ENCODE peak calls at places on chromosome 16, in seven cellular contexts. N, F, C, Z, Y, O and M are unnamed samples.

GRCh38 chr16:27316038-27316680 is 2.4 kb downstream of the IL4R start:
- DNase-seq in C (no peak), N (no peak), Z (no peak), O (no peak), Y (no peak), F (no peak), M (no peak)

GRCh38 chr16:66604376-66605176 is at the start of gene CMTM3:
- DNase-seq in O (peak; percentile 53), C (peak; percentile 92), F (peak; percentile 87), Y (peak; percentile 64), Z (peak; percentile 73), N (peak; percentile 40), M (peak; percentile 50)

GRCh38 chr16:397736-398332 is 835 bp downstream of the NME4 start:
- DNase-seq in O (peak; percentile 84), C (peak; percentile 82), F (peak; percentile 86), N (peak; percentile 57), Y (peak; percentile 63), Z (peak; percentile 70), M (peak; percentile 92)

GRCh38 chr16:28019218-28019617 is 44.3 kb downstream of the GSG1L start:
- DNase-seq in Z (no peak), F (no peak), N (no peak), C (no peak), O (no peak), Y (no peak), M (no peak)

GRCh38 chr16:28603381-28604185 is 6.3 kb downstream of the SULT1A1 start:
- DNase-seq in N (no peak), Z (no peak), O (peak; percentile 8), F (no peak), Y (no peak), C (no peak), M (no peak)

GRCh38 chr16:67248401-67249177 is at the start of gene SLC9A5:
- DNase-seq in Y (no peak), C (peak; percentile 75), F (peak; percentile 74), O (peak; percentile 52), Z (peak; percentile 43), N (no peak), M (peak; percentile 21)

GRCh38 chr16:84720180-84720579 is 20.4 kb downstream of the USP10 start:
- DNase-seq in O (no peak), N (no peak), Z (no peak), F (no peak), C (peak; percentile 22), Y (no peak), M (no peak)

GRCh38 chr16:2584742-2585650 is 47.2 kb downstream of the PDPK1 start:
- DNase-seq in O (peak; percentile 29), Z (peak; percentile 36), N (no peak), C (no peak), Y (peak; percentile 61), F (peak; percentile 26), M (no peak)

GRCh38 chr16:70695351-70696070 is 9.7 kb upstream of the MTSS2 start:
- DNase-seq in Z (no peak), F (peak; percentile 86), C (no peak), Y (no peak), N (peak; percentile 30), O (no peak), M (no peak)

GRCh38 chr16:85004587-85005205 is 6.6 kb downstream of the ZDHHC7 start:
- DNase-seq in Z (peak; percentile 53), O (no peak), C (no peak), N (peak; percentile 71), F (peak; percentile 70), Y (no peak), M (no peak)

DNA sequence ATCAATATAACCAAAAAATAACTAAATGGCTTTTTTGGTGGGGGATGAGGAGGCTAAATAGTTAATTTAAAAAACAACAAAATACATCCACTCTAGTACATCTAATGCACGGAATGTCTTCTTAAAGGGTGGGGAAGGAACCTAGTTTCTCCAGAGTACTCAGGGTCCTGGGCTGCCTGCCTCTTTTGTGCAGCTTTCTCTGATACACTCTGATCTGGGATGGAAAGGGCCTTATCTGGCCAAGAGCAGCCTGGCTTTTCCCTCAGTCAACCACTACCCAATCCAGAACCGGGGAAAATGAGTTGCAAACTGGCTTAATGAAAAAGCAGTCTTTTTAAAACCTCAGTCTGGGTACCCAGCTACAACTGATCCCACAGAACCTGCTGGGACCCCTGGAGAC is 42.9 kb downstream of the DCUN1D3 start:
- DNase-seq in C (no peak), F (no peak), N (no peak), Z (no peak), Y (no peak), O (no peak), M (no peak)
- H3K27me3 ChIP-seq in C (no peaks in the 10 kb centered on the region), F (no peaks in the 10 kb centered on the region), N (no peaks in the 10 kb centered on the region), Z (no peaks in the 10 kb centered on the region), Y (no peaks in the 10 kb centered on the region), O (no peaks in the 10 kb centered on the region), M (no peaks in the 10 kb centered on the region)

DNA sequence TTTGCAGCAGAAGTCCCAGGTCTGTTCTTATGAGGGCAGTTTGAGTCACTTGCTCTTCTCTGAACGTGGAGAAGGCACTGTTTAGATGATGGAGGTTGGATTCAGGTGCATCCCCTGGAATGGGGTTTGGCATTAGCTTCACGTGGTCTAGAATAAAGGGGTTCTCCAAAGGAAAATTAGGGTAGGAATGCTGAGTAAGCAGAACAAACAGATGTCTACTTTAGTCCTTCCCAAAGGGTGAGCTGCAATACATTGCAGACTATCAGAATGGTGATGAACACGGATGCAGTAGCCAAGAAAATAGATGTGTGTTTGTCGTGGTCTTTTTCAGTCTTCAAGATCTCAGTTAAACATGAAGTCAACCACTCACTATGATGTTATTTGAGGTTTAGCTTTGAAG is 3.3 kb upstream of the CBLN1 start:
- DNase-seq in N (no peak), Z (no peak), Y (no peak), O (no peak), F (no peak), C (no peak), M (no peak)
- H3K27me3 ChIP-seq in N (peaks cover 33% of the 10 kb centered on the region), Z (peaks cover 54% of the 10 kb centered on the region), Y (peaks cover 49% of the 10 kb centered on the region), O (no peaks in the 10 kb centered on the region), F (peaks cover 83% of the 10 kb centered on the region), C (peaks cover 46% of the 10 kb centered on the region), M (no peaks in the 10 kb centered on the region)

GRCh38 chr16:79287424-79287917 is 313.1 kb downstream of the MAF start:
- DNase-seq in F (no peak), Z (no peak), Y (no peak), N (no peak), C (no peak), O (no peak), M (no peak)
- H3K27me3 ChIP-seq in F (no peaks in the 10 kb centered on the region), Z (no peaks in the 10 kb centered on the region), Y (no peaks in the 10 kb centered on the region), N (no peaks in the 10 kb centered on the region), C (no peaks in the 10 kb centered on the region), O (no peaks in the 10 kb centered on the region), M (no peaks in the 10 kb centered on the region)

DNA sequence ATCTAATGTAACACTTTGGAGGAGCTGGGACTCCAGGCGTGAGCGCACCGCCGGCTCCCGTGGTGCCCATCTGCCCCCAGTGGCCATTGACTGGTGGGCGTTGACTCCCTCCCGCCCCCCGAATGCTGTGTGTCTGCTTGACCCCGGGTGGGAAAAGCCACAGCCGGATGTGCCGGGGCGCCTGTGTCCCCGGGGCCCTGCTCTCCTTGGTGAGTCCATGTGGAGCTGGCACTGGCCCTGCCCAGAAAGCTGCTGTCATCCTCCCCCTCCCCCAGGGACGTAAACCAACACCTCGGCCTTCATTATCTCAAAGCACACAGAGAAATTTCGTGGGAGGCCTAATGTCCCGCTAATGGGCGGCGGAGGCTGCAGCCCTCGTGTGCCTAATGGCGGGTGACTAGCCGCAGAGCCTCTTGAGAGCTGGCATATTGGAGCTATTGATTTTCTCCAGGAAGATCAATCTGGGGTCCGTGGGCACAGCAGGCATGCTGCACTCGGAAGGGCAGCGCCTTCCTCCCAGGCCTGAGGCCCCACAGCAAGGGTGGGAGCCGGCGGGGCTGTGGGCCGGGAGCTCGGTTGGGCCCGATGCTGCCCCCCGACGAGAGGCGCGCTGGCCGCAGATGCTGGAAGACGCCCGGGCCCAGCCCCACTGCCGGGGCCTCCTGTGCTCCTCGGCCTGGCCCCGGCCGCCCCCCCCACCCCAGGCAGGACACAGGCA is 4.0 kb upstream of the PERCC1 start:
- DNase-seq in O (no peak), N (no peak), F (no peak), Z (no peak), Y (no peak), C (peak; percentile 50), M (no peak)
- H3K27me3 ChIP-seq in O (no peaks in the 10 kb centered on the region), N (no peaks in the 10 kb centered on the region), F (no peaks in the 10 kb centered on the region), Z (no peaks in the 10 kb centered on the region), Y (peaks cover 18% of the 10 kb centered on the region), C (no peaks in the 10 kb centered on the region), M (peaks cover 24% of the 10 kb centered on the region)